ENCODE peak calls at places on chromosomes 5 and 9, in four cellular contexts. T, V, G and H are unnamed samples.

GRCh38 chr5:133354323-133355161 is 257.8 kb downstream of the FSTL4 start:
- DNase-seq in T (no peak), V (no peak), G (no peak), H (no peak)

GRCh38 chr9:8419871-8420270 is 620.3 kb upstream of the DMAC1 start:
- DNase-seq in G (no peak), V (no peak), T (no peak), H (no peak)

GRCh38 chr9:127634698-127635097 is 22.6 kb downstream of the STXBP1 start:
- DNase-seq in V (no peak), T (no peak), G (peak; percentile 47), H (no peak)

GRCh38 chr5:1963941-1964451 is 81.3 kb upstream of the IRX4 start:
- DNase-seq in T (no peak), G (no peak), V (no peak), H (no peak)

GRCh38 chr5:113147088-113147487 is 170.5 kb downstream of the DCP2 start:
- DNase-seq in G (no peak), V (no peak), T (peak; percentile 95), H (no peak)

GRCh38 chr9:114289106-114289505 is 33.8 kb upstream of the ORM1 start:
- DNase-seq in G (no peak), V (no peak), T (no peak), H (peak; percentile 24)

GRCh38 chr5:143208781-143209510 is 194.5 kb downstream of the NR3C1 start:
- DNase-seq in V (no peak), T (no peak), G (peak; percentile 45), H (no peak)

GRCh38 chr5:172891716-172892421 is 57.8 kb downstream of the ERGIC1 start:
- DNase-seq in T (peak; percentile 85), G (no peak), V (no peak), H (no peak)

GRCh38 chr5:108655750-108656450 is 91.8 kb upstream of the FER start:
- DNase-seq in V (no peak), G (no peak), T (peak; percentile 62), H (no peak)

GRCh38 chr9:120712539-120713031 is 1.7 kb downstream of the MEGF9 start:
- DNase-seq in T (no peak), G (no peak), V (no peak), H (no peak)

GRCh38 chr9:35813434-35814105 is 1.3 kb downstream of the HINT2 start:
- DNase-seq in T (peak; percentile 49), V (no peak), G (peak; percentile 91), H (peak; percentile 69)

GRCh38 chr5:19891658-19892057 is 96.3 kb downstream of the CDH18 start:
- DNase-seq in V (no peak), T (peak; percentile 12), G (no peak), H (no peak)

GRCh38 chr5:83718936-83719495 is 1.6 kb downstream of the HAPLN1 start:
- DNase-seq in T (peak; percentile 34), G (peak; percentile 70), V (no peak), H (no peak)

GRCh38 chr5:34700078-34700452 is 43.9 kb downstream of the RAI14 start:
- DNase-seq in T (no peak), V (no peak), G (no peak), H (no peak)

GRCh38 chr5:170184007-170184687 is 48.6 kb upstream of the C5orf58 start:
- DNase-seq in T (peak; percentile 53), G (peak; percentile 83), V (peak; percentile 69), H (peak; percentile 88)

GRCh38 chr5:126600631-126601511 is at the start of gene PHAX:
- DNase-seq in V (peak; percentile 65), G (peak; percentile 91), T (peak; percentile 83), H (peak; percentile 85)

GRCh38 chr9:126379661-126380365 is 53.2 kb downstream of the MVB12B start:
- DNase-seq in T (no peak), G (no peak), V (no peak), H (peak; percentile 15)

GRCh38 chr9:73753171-73753570 is 601.5 kb downstream of the ANXA1 start:
- DNase-seq in T (no peak), G (no peak), V (no peak), H (no peak)

GRCh38 chr5:135434591-135435466 is 12.3 kb downstream of the DCANP1 start:
- DNase-seq in T (no peak), V (no peak), G (no peak), H (peak; percentile 20)

GRCh38 chr5:62395210-62395950 is 8.3 kb downstream of the DIMT1 start:
- DNase-seq in T (no peak), V (no peak), G (no peak), H (no peak)

GRCh38 chr9:113673726-113674125 is 202.4 kb upstream of the ZNF618 start:
- DNase-seq in V (no peak), T (peak; percentile 72), G (no peak), H (no peak)

GRCh38 chr9:127783111-127783621 is 2.7 kb upstream of the CDK9 start:
- DNase-seq in G (no peak), V (no peak), T (no peak), H (no peak)

GRCh38 chr5:171711631-171712030 is 74.0 kb upstream of the SMIM23 start:
- DNase-seq in V (no peak), G (no peak), T (no peak), H (peak; percentile 18)

GRCh38 chr9:101226803-101227202 is 158.0 kb downstream of the BAAT start:
- DNase-seq in V (no peak), G (peak; percentile 36), T (no peak), H (peak; percentile 60)

GRCh38 chr9:135303280-135303647 is 176.3 kb upstream of the PPP1R26 start:
- DNase-seq in G (no peak), T (no peak), V (no peak), H (no peak)

GRCh38 chr5:132259061-132259851 is 1.8 kb downstream of the PDLIM4 start:
- DNase-seq in G (no peak), V (no peak), T (peak; percentile 93), H (peak; percentile 31)

GRCh38 chr5:132662004-132662401 is 4.0 kb downstream of the IL13 start:
- DNase-seq in G (no peak), T (no peak), V (no peak), H (no peak)

GRCh38 chr5:138662599-138662998 is 87.4 kb upstream of the HSPA9 start:
- DNase-seq in G (no peak), T (no peak), V (no peak), H (no peak)

GRCh38 chr5:956941-957729 is 51.5 kb upstream of the NKD2 start:
- DNase-seq in V (no peak), G (peak; percentile 40), T (peak; percentile 96), H (peak; percentile 34)

GRCh38 chr5:74318985-74319563 is 321.5 kb downstream of the ENC1 start:
- DNase-seq in G (no peak), V (no peak), T (no peak), H (no peak)

GRCh38 chr5:100464418-100464817 is 70.8 kb upstream of the FAM174A start:
- DNase-seq in G (no peak), V (no peak), T (peak; percentile 85), H (no peak)

GRCh38 chr9:107740088-107740980 is 250.8 kb upstream of the KLF4 start:
- DNase-seq in T (no peak), V (no peak), G (no peak), H (no peak)

GRCh38 chr9:70403618-70404025 is 10.8 kb downstream of the KLF9 start:
- DNase-seq in G (no peak), V (no peak), T (peak; percentile 37), H (no peak)

GRCh38 chr5:58410441-58410840 is 49.4 kb downstream of the PLK2 start:
- DNase-seq in V (no peak), G (peak; percentile 56), T (peak; percentile 76), H (no peak)

GRCh38 chr9:26261503-26262330 is 583.5 kb upstream of the TUSC1 start:
- DNase-seq in T (peak; percentile 89), V (no peak), G (peak; percentile 68), H (peak; percentile 27)

GRCh38 chr9:128835246-128836210 is 5.9 kb upstream of the SPOUT1 start:
- DNase-seq in G (no peak), T (no peak), V (no peak), H (no peak)

GRCh38 chr5:113273949-113274348 is 160.8 kb downstream of the TSSK1B start:
- DNase-seq in G (no peak), T (no peak), V (no peak), H (no peak)

GRCh38 chr5:167049771-167050567 is 1241.5 kb upstream of the WWC1 start:
- DNase-seq in V (no peak), G (peak; percentile 47), T (no peak), H (peak; percentile 52)

GRCh38 chr5:147446528-147446927 is 63.3 kb downstream of the DPYSL3 start:
- DNase-seq in G (no peak), T (no peak), V (no peak), H (no peak)

GRCh38 chr9:33458444-33458843 is 11.1 kb upstream of the AQP3 start:
- DNase-seq in G (peak; percentile 80), V (no peak), T (no peak), H (no peak)

GRCh38 chr9:33453286-33453882 is 6.0 kb upstream of the AQP3 start:
- DNase-seq in V (no peak), T (no peak), G (no peak), H (no peak)

GRCh38 chr9:33452828-33453271 is 5.5 kb upstream of the AQP3 start:
- DNase-seq in G (peak; percentile 94), V (peak; percentile 73), T (peak; percentile 83), H (peak; percentile 92)

GRCh38 chr9:33453999-33454660 is 6.7 kb upstream of the AQP3 start:
- DNase-seq in T (no peak), V (no peak), G (no peak), H (no peak)

GRCh38 chr9:33455952-33456351 is 8.6 kb upstream of the AQP3 start:
- DNase-seq in G (no peak), T (no peak), V (no peak), H (no peak)
- H3K9ac ChIP-seq in G (no peak overlapping the region), T (no peak overlapping the region), V (no peak overlapping the region), H (no peak overlapping the region)

DNA sequence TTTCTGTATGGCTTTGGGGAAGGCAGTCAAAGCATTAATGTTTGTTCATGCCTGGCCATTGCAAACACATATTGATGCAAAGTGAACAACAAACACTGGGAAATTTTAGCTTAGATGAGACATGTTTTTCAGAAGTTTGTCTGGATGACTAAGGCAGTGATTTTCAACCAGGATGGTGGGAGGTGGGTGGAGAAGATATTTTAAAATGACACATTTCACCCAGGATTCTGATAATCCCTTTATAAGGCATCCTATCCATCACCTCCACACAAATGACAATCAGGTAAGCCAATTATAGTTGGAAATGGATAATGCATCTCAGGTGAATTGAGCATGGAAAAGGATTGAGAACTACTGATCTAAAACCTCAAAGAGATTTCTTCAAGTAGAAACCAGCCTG is 57.4 kb upstream of the SV2C start:
- DNase-seq in T (no peak), V (no peak), G (no peak), H (no peak)
- H3K9ac ChIP-seq in T (no peak overlapping the region), V (no peak overlapping the region), G (no peak overlapping the region), H (no peak overlapping the region)

GRCh38 chr5:179867079-179867465 is 8.5 kb upstream of the MRNIP start:
- DNase-seq in T (no peak), G (no peak), V (no peak), H (no peak)
- H3K9ac ChIP-seq in T (no peak overlapping the region), G (no peak overlapping the region), V (no peak overlapping the region), H (no peak overlapping the region)

DNA sequence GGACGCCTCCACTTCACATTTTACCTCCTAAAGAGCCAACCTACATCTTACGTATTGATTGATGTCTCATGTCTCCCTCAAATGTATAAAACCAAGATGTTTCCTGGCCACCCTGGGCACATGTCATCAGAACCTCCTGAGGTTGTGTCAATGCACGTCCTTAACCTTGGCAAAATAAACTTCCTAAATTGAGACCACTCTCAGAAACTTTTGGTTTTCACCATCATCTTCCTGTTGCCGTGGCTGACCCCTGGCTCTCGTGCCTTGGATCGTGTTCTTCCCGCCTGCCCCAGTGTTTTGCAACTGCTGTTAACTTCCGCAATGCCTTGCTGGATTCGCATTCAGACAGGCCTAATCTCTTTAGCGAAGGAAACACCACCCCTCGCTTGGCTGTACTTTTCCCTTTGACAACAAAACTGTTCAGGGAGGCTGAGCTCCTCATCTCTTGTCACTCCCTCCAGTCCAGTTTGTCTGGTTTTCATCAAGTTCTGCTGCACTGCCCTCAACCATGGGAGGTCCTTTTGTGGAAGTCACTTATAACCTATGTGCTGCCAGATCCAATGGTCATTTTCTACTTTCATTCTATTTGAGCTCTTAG is 1.2 kb upstream of the DAP start:
- DNase-seq in T (peak; percentile 85), G (peak; percentile 4), V (no peak), H (no peak)
- H3K9ac ChIP-seq in T (peak overlapping the region; percentile 98), G (no peak overlapping the region), V (no peak overlapping the region), H (no peak overlapping the region)